ENCODE peak calls at places on chromosomes 7 and 10, in eight cellular contexts. One of them, this sample, is unnamed.

GRCh38 chr10:34194259-34194658 is 620.8 kb downstream of the PARD3 start:
- DNase-seq in MM.1S: no peak
- DNase-seq in SK-N-SH: peak; percentile 42
- DNase-seq in PC-3: no peak
- DNase-seq in HCT116: no peak
- DNase-seq in hepatocyte: peak; percentile 42
- DNase-seq in OCI-LY7: no peak
- DNase-seq in GM23338: no peak
- DNase-seq in this sample: no peak

GRCh38 chr7:8290645-8291308 is 28.8 kb upstream of the ICA1 start:
- DNase-seq in MM.1S: no peak
- DNase-seq in SK-N-SH: peak; percentile 77
- DNase-seq in PC-3: peak; percentile 18
- DNase-seq in HCT116: no peak
- DNase-seq in hepatocyte: peak; percentile 44
- DNase-seq in OCI-LY7: no peak
- DNase-seq in GM23338: peak; percentile 18
- DNase-seq in this sample: no peak

GRCh38 chr10:125137601-125138438 is 22.5 kb downstream of the CTBP2 start:
- DNase-seq in MM.1S: no peak
- DNase-seq in SK-N-SH: no peak
- DNase-seq in PC-3: no peak
- DNase-seq in HCT116: no peak
- DNase-seq in hepatocyte: peak; percentile 77
- DNase-seq in OCI-LY7: no peak
- DNase-seq in GM23338: no peak
- DNase-seq in this sample: no peak

GRCh38 chr10:115001506-115002381 is 63.7 kb downstream of the TRUB1 start:
- DNase-seq in MM.1S: peak; percentile 73
- DNase-seq in SK-N-SH: no peak
- DNase-seq in PC-3: no peak
- DNase-seq in HCT116: no peak
- DNase-seq in hepatocyte: no peak
- DNase-seq in OCI-LY7: peak; percentile 65
- DNase-seq in GM23338: no peak
- DNase-seq in this sample: no peak

GRCh38 chr10:114849674-114850073 is 28.1 kb downstream of the FHIP2A start:
- DNase-seq in MM.1S: no peak
- DNase-seq in SK-N-SH: no peak
- DNase-seq in PC-3: no peak
- DNase-seq in HCT116: no peak
- DNase-seq in hepatocyte: no peak
- DNase-seq in OCI-LY7: no peak
- DNase-seq in GM23338: no peak
- DNase-seq in this sample: no peak

GRCh38 chr7:45267262-45267661 is 109.7 kb downstream of the RAMP3 start:
- DNase-seq in MM.1S: no peak
- DNase-seq in SK-N-SH: no peak
- DNase-seq in PC-3: no peak
- DNase-seq in HCT116: no peak
- DNase-seq in hepatocyte: no peak
- DNase-seq in OCI-LY7: no peak
- DNase-seq in GM23338: peak; percentile 12
- DNase-seq in this sample: peak; percentile 45

GRCh38 chr7:150405584-150406310 is 26.6 kb downstream of the ZNF775 start:
- DNase-seq in MM.1S: peak; percentile 78
- DNase-seq in SK-N-SH: peak; percentile 85
- DNase-seq in PC-3: no peak
- DNase-seq in HCT116: no peak
- DNase-seq in hepatocyte: peak; percentile 55
- DNase-seq in OCI-LY7: peak; percentile 64
- DNase-seq in GM23338: peak; percentile 78
- DNase-seq in this sample: peak; percentile 78

GRCh38 chr7:43302211-43302711 is 189.8 kb downstream of the HECW1 start:
- DNase-seq in MM.1S: no peak
- DNase-seq in SK-N-SH: no peak
- DNase-seq in PC-3: peak; percentile 80
- DNase-seq in HCT116: no peak
- DNase-seq in hepatocyte: peak; percentile 75
- DNase-seq in OCI-LY7: no peak
- DNase-seq in GM23338: peak; percentile 8
- DNase-seq in this sample: no peak

GRCh38 chr10:60942604-60943269 is 1.2 kb downstream of the RHOBTB1 start:
- DNase-seq in MM.1S: no peak
- DNase-seq in SK-N-SH: peak; percentile 16
- DNase-seq in PC-3: peak; percentile 46
- DNase-seq in HCT116: no peak
- DNase-seq in hepatocyte: peak; percentile 65
- DNase-seq in OCI-LY7: no peak
- DNase-seq in GM23338: peak; percentile 25
- DNase-seq in this sample: no peak

GRCh38 chr10:97468162-97468561 is 22.2 kb downstream of the ZDHHC16 start:
- DNase-seq in MM.1S: peak; percentile 96
- DNase-seq in SK-N-SH: no peak
- DNase-seq in PC-3: no peak
- DNase-seq in HCT116: no peak
- DNase-seq in hepatocyte: no peak
- DNase-seq in OCI-LY7: peak; percentile 84
- DNase-seq in GM23338: no peak
- DNase-seq in this sample: no peak

GRCh38 chr7:146115665-146116451 is 743 bp upstream of the CNTNAP2 start:
- DNase-seq in MM.1S: peak; percentile 89
- DNase-seq in SK-N-SH: peak; percentile 86
- DNase-seq in PC-3: peak; percentile 46
- DNase-seq in HCT116: no peak
- DNase-seq in hepatocyte: peak; percentile 86
- DNase-seq in OCI-LY7: peak; percentile 14
- DNase-seq in GM23338: peak; percentile 93
- DNase-seq in this sample: peak; percentile 96

GRCh38 chr10:22629843-22630228 is 84.5 kb downstream of the PIP4K2A start:
- DNase-seq in MM.1S: peak; percentile 30
- DNase-seq in SK-N-SH: no peak
- DNase-seq in PC-3: no peak
- DNase-seq in HCT116: no peak
- DNase-seq in hepatocyte: no peak
- DNase-seq in OCI-LY7: no peak
- DNase-seq in GM23338: no peak
- DNase-seq in this sample: no peak

GRCh38 chr10:58282615-58283014 is 13.7 kb downstream of the CISD1 start:
- DNase-seq in MM.1S: peak; percentile 89
- DNase-seq in SK-N-SH: no peak
- DNase-seq in PC-3: no peak
- DNase-seq in HCT116: no peak
- DNase-seq in hepatocyte: no peak
- DNase-seq in OCI-LY7: peak; percentile 31
- DNase-seq in GM23338: no peak
- DNase-seq in this sample: no peak

GRCh38 chr7:43362652-43363428 is 220.1 kb upstream of the STK17A start:
- DNase-seq in MM.1S: no peak
- DNase-seq in SK-N-SH: peak; percentile 62
- DNase-seq in PC-3: peak; percentile 48
- DNase-seq in HCT116: no peak
- DNase-seq in hepatocyte: peak; percentile 47
- DNase-seq in OCI-LY7: peak; percentile 5
- DNase-seq in GM23338: no peak
- DNase-seq in this sample: no peak

GRCh38 chr7:497946-498655 is 21.5 kb downstream of the PDGFA start:
- DNase-seq in MM.1S: no peak
- DNase-seq in SK-N-SH: no peak
- DNase-seq in PC-3: no peak
- DNase-seq in HCT116: no peak
- DNase-seq in hepatocyte: no peak
- DNase-seq in OCI-LY7: no peak
- DNase-seq in GM23338: peak; percentile 2
- DNase-seq in this sample: no peak

GRCh38 chr7:70417061-70417655 is 714.8 kb upstream of the GALNT17 start:
- DNase-seq in MM.1S: no peak
- DNase-seq in SK-N-SH: peak; percentile 41
- DNase-seq in PC-3: no peak
- DNase-seq in HCT116: no peak
- DNase-seq in hepatocyte: no peak
- DNase-seq in OCI-LY7: peak; percentile 54
- DNase-seq in GM23338: peak; percentile 64
- DNase-seq in this sample: peak; percentile 24

GRCh38 chr7:158832994-158833393 is 3.7 kb upstream of the ESYT2 start:
- DNase-seq in MM.1S: no peak
- DNase-seq in SK-N-SH: no peak
- DNase-seq in PC-3: no peak
- DNase-seq in HCT116: no peak
- DNase-seq in hepatocyte: no peak
- DNase-seq in OCI-LY7: no peak
- DNase-seq in GM23338: no peak
- DNase-seq in this sample: no peak

GRCh38 chr10:102945449-102945848 is 27.4 kb downstream of the CNNM2 start:
- DNase-seq in MM.1S: no peak
- DNase-seq in SK-N-SH: no peak
- DNase-seq in PC-3: no peak
- DNase-seq in HCT116: no peak
- DNase-seq in hepatocyte: no peak
- DNase-seq in OCI-LY7: no peak
- DNase-seq in GM23338: no peak
- DNase-seq in this sample: peak; percentile 16

GRCh38 chr10:28492093-28492492 is 40.8 kb upstream of the WAC start:
- DNase-seq in MM.1S: no peak
- DNase-seq in SK-N-SH: no peak
- DNase-seq in PC-3: no peak
- DNase-seq in HCT116: no peak
- DNase-seq in hepatocyte: no peak
- DNase-seq in OCI-LY7: no peak
- DNase-seq in GM23338: no peak
- DNase-seq in this sample: no peak

GRCh38 chr10:88088441-88089340 is 225.3 kb downstream of the PTEN start:
- DNase-seq in MM.1S: no peak
- DNase-seq in SK-N-SH: no peak
- DNase-seq in PC-3: no peak
- DNase-seq in HCT116: no peak
- DNase-seq in hepatocyte: no peak
- DNase-seq in OCI-LY7: no peak
- DNase-seq in GM23338: no peak
- DNase-seq in this sample: no peak

GRCh38 chr10:56920586-56921250 is 559.7 kb upstream of the ZWINT start:
- DNase-seq in MM.1S: no peak
- DNase-seq in SK-N-SH: no peak
- DNase-seq in PC-3: peak; percentile 14
- DNase-seq in HCT116: no peak
- DNase-seq in hepatocyte: no peak
- DNase-seq in OCI-LY7: no peak
- DNase-seq in GM23338: no peak
- DNase-seq in this sample: no peak

DNA sequence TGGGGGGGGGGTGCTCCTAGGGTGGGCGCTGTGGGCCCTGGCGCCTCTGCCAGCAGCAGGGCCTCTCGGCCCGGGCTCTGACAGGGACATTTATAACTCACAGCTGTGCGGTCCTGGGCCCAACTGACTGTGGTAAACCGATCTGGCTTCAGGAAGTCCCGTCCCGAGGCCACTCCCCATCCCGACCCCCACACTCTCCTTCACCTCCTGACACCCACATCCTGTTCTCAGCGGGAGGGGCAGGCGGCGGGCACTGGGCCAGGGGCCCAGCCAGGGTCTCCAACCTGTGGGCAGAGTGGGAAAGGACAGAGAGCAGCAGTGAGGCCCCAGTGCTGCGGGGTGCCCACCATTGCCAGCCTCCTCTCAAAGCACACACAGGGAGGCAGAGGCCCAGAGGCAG is 69.1 kb downstream of the ZMIZ1 start:
- DNase-seq in MM.1S: peak; percentile 73
- DNase-seq in SK-N-SH: no peak
- DNase-seq in PC-3: no peak
- DNase-seq in HCT116: no peak
- DNase-seq in hepatocyte: no peak
- DNase-seq in OCI-LY7: peak; percentile 85
- DNase-seq in GM23338: no peak
- DNase-seq in this sample: no peak
- TF ChIP-seq EZH2phosphoT487 in MM.1S: no peak
- TF ChIP-seq EZH2phosphoT487 in SK-N-SH: no peak
- TF ChIP-seq EZH2phosphoT487 in PC-3: no peak
- TF ChIP-seq EZH2phosphoT487 in HCT116: no peak
- TF ChIP-seq EZH2phosphoT487 in hepatocyte: no peak
- TF ChIP-seq EZH2phosphoT487 in OCI-LY7: no peak
- TF ChIP-seq EZH2phosphoT487 in GM23338: no peak
- TF ChIP-seq EZH2phosphoT487 in this sample: no peak

GRCh38 chr10:24340429-24340828 is 131.5 kb downstream of the KIAA1217 start:
- DNase-seq in MM.1S: no peak
- DNase-seq in SK-N-SH: no peak
- DNase-seq in PC-3: no peak
- DNase-seq in HCT116: no peak
- DNase-seq in hepatocyte: no peak
- DNase-seq in OCI-LY7: no peak
- DNase-seq in GM23338: no peak
- DNase-seq in this sample: no peak

GRCh38 chr10:24339387-24339786 is 130.4 kb downstream of the KIAA1217 start:
- DNase-seq in MM.1S: no peak
- DNase-seq in SK-N-SH: no peak
- DNase-seq in PC-3: no peak
- DNase-seq in HCT116: no peak
- DNase-seq in hepatocyte: no peak
- DNase-seq in OCI-LY7: no peak
- DNase-seq in GM23338: no peak
- DNase-seq in this sample: no peak

GRCh38 chr10:24341897-24342296 is 133.0 kb downstream of the KIAA1217 start:
- DNase-seq in MM.1S: no peak
- DNase-seq in SK-N-SH: no peak
- DNase-seq in PC-3: no peak
- DNase-seq in HCT116: no peak
- DNase-seq in hepatocyte: no peak
- DNase-seq in OCI-LY7: no peak
- DNase-seq in GM23338: no peak
- DNase-seq in this sample: no peak

GRCh38 chr10:24344279-24344678 is 135.3 kb downstream of the KIAA1217 start:
- DNase-seq in MM.1S: no peak
- DNase-seq in SK-N-SH: peak; percentile 8
- DNase-seq in PC-3: peak; percentile 94
- DNase-seq in HCT116: no peak
- DNase-seq in hepatocyte: peak; percentile 7
- DNase-seq in OCI-LY7: no peak
- DNase-seq in GM23338: no peak
- DNase-seq in this sample: no peak

GRCh38 chr10:24341371-24341770 is 132.4 kb downstream of the KIAA1217 start:
- DNase-seq in MM.1S: no peak
- DNase-seq in SK-N-SH: no peak
- DNase-seq in PC-3: no peak
- DNase-seq in HCT116: no peak
- DNase-seq in hepatocyte: no peak
- DNase-seq in OCI-LY7: no peak
- DNase-seq in GM23338: no peak
- DNase-seq in this sample: no peak
- H3K4me2 ChIP-seq in MM.1S: no peak overlapping the region
- H3K4me2 ChIP-seq in SK-N-SH: no peak overlapping the region
- H3K4me2 ChIP-seq in PC-3: no peak overlapping the region
- H3K4me2 ChIP-seq in HCT116: no peak overlapping the region
- H3K4me2 ChIP-seq in hepatocyte: no peak overlapping the region
- H3K4me2 ChIP-seq in OCI-LY7: no peak overlapping the region
- H3K4me2 ChIP-seq in GM23338: no peak overlapping the region
- H3K4me2 ChIP-seq in this sample: no peak overlapping the region

GRCh38 chr7:102300643-102301211 is 14.1 kb downstream of the SH2B2 start:
- DNase-seq in MM.1S: no peak
- DNase-seq in SK-N-SH: no peak
- DNase-seq in PC-3: no peak
- DNase-seq in HCT116: no peak
- DNase-seq in hepatocyte: no peak
- DNase-seq in OCI-LY7: no peak
- DNase-seq in GM23338: peak; percentile 94
- DNase-seq in this sample: peak; percentile 85
- TF ChIP-seq CTCF in MM.1S: no peak
- TF ChIP-seq CTCF in SK-N-SH: no peak
- TF ChIP-seq CTCF in PC-3: no peak
- TF ChIP-seq CTCF in HCT116: no peak
- TF ChIP-seq CTCF in hepatocyte: peak; percentile 9
- TF ChIP-seq CTCF in OCI-LY7: no peak
- TF ChIP-seq CTCF in GM23338: peak; percentile 61
- TF ChIP-seq CTCF in this sample: peak; percentile 71

GRCh38 chr10:76962851-76963250 is 674.8 kb downstream of the KCNMA1 start:
- DNase-seq in MM.1S: no peak
- DNase-seq in SK-N-SH: peak; percentile 19
- DNase-seq in PC-3: no peak
- DNase-seq in HCT116: no peak
- DNase-seq in hepatocyte: no peak
- DNase-seq in OCI-LY7: no peak
- DNase-seq in GM23338: no peak
- DNase-seq in this sample: no peak
- TF ChIP-seq EZH2phosphoT487 in MM.1S: no peak
- TF ChIP-seq EZH2phosphoT487 in SK-N-SH: no peak
- TF ChIP-seq EZH2phosphoT487 in PC-3: no peak
- TF ChIP-seq EZH2phosphoT487 in HCT116: no peak
- TF ChIP-seq EZH2phosphoT487 in hepatocyte: no peak
- TF ChIP-seq EZH2phosphoT487 in OCI-LY7: no peak
- TF ChIP-seq EZH2phosphoT487 in GM23338: no peak
- TF ChIP-seq EZH2phosphoT487 in this sample: no peak

This sample was measured in neural progenitor cell.